ENCODE peak calls at places on chromosomes 6 and 20, in six cellular contexts. One of them, this sample, is unnamed.

GRCh38 chr6:147001621-147002020 is 202.6 kb upstream of the STXBP5 start:
- DNase-seq in effector memory CD4-positive, alpha-beta T cell: no peak
- DNase-seq in spleen: no peak
- DNase-seq in tibial nerve: no peak
- DNase-seq in hepatocyte: no peak
- DNase-seq in endothelial cell of umbilical vein: no peak
- DNase-seq in this sample: no peak

GRCh38 chr6:10099086-10099499 is 315.8 kb downstream of the TFAP2A start:
- DNase-seq in effector memory CD4-positive, alpha-beta T cell: no peak
- DNase-seq in spleen: no peak
- DNase-seq in tibial nerve: no peak
- DNase-seq in hepatocyte: peak; percentile 13
- DNase-seq in endothelial cell of umbilical vein: no peak
- DNase-seq in this sample: no peak

GRCh38 chr20:588932-589672 is 21.0 kb downstream of the TCF15 start:
- DNase-seq in effector memory CD4-positive, alpha-beta T cell: no peak
- DNase-seq in spleen: no peak
- DNase-seq in tibial nerve: no peak
- DNase-seq in hepatocyte: no peak
- DNase-seq in endothelial cell of umbilical vein: no peak
- DNase-seq in this sample: no peak

GRCh38 chr6:153334121-153334520 is 203.0 kb upstream of the RGS17 start:
- DNase-seq in effector memory CD4-positive, alpha-beta T cell: no peak
- DNase-seq in spleen: no peak
- DNase-seq in tibial nerve: no peak
- DNase-seq in hepatocyte: no peak
- DNase-seq in endothelial cell of umbilical vein: no peak
- DNase-seq in this sample: no peak

GRCh38 chr6:121434037-121434770 is 1.2 kb upstream of the GJA1 start:
- DNase-seq in effector memory CD4-positive, alpha-beta T cell: no peak
- DNase-seq in spleen: no peak
- DNase-seq in tibial nerve: no peak
- DNase-seq in hepatocyte: peak; percentile 9
- DNase-seq in endothelial cell of umbilical vein: no peak
- DNase-seq in this sample: no peak

GRCh38 chr6:109079981-109080380 is 14.7 kb downstream of the SESN1 start:
- DNase-seq in effector memory CD4-positive, alpha-beta T cell: no peak
- DNase-seq in spleen: no peak
- DNase-seq in tibial nerve: no peak
- DNase-seq in hepatocyte: no peak
- DNase-seq in endothelial cell of umbilical vein: no peak
- DNase-seq in this sample: peak; percentile 70

GRCh38 chr6:161649841-161650240 is 376.0 kb upstream of the AGPAT4 start:
- DNase-seq in effector memory CD4-positive, alpha-beta T cell: no peak
- DNase-seq in spleen: no peak
- DNase-seq in tibial nerve: no peak
- DNase-seq in hepatocyte: no peak
- DNase-seq in endothelial cell of umbilical vein: no peak
- DNase-seq in this sample: no peak

GRCh38 chr6:31037169-31037568 is 26.9 kb downstream of the MUC22 start:
- DNase-seq in effector memory CD4-positive, alpha-beta T cell: no peak
- DNase-seq in spleen: no peak
- DNase-seq in tibial nerve: no peak
- DNase-seq in hepatocyte: no peak
- DNase-seq in endothelial cell of umbilical vein: no peak
- DNase-seq in this sample: no peak

GRCh38 chr20:33915726-33916331 is 77.9 kb upstream of the RALY start:
- DNase-seq in effector memory CD4-positive, alpha-beta T cell: peak; percentile 23
- DNase-seq in spleen: peak; percentile 83
- DNase-seq in tibial nerve: no peak
- DNase-seq in hepatocyte: peak; percentile 13
- DNase-seq in endothelial cell of umbilical vein: no peak
- DNase-seq in this sample: peak; percentile 23

GRCh38 chr6:49110876-49111275 is 352.2 kb downstream of the MMUT start:
- DNase-seq in effector memory CD4-positive, alpha-beta T cell: no peak
- DNase-seq in spleen: no peak
- DNase-seq in tibial nerve: no peak
- DNase-seq in hepatocyte: no peak
- DNase-seq in endothelial cell of umbilical vein: no peak
- DNase-seq in this sample: no peak

GRCh38 chr20:36113015-36113414 is 41.5 kb upstream of the EPB41L1 start:
- DNase-seq in effector memory CD4-positive, alpha-beta T cell: no peak
- DNase-seq in spleen: no peak
- DNase-seq in tibial nerve: no peak
- DNase-seq in hepatocyte: no peak
- DNase-seq in endothelial cell of umbilical vein: no peak
- DNase-seq in this sample: no peak

GRCh38 chr20:21238400-21238799 is 64.7 kb upstream of the XRN2 start:
- DNase-seq in effector memory CD4-positive, alpha-beta T cell: no peak
- DNase-seq in spleen: no peak
- DNase-seq in tibial nerve: no peak
- DNase-seq in hepatocyte: no peak
- DNase-seq in endothelial cell of umbilical vein: no peak
- DNase-seq in this sample: peak; percentile 28

GRCh38 chr6:46490425-46491200 is 636 bp downstream of the RCAN2 start:
- DNase-seq in effector memory CD4-positive, alpha-beta T cell: no peak
- DNase-seq in spleen: peak; percentile 74
- DNase-seq in tibial nerve: no peak
- DNase-seq in hepatocyte: peak; percentile 37
- DNase-seq in endothelial cell of umbilical vein: no peak
- DNase-seq in this sample: peak; percentile 44

GRCh38 chr6:133748628-133749027 is 140.3 kb upstream of the TCF21 start:
- DNase-seq in effector memory CD4-positive, alpha-beta T cell: no peak
- DNase-seq in spleen: no peak
- DNase-seq in tibial nerve: no peak
- DNase-seq in hepatocyte: no peak
- DNase-seq in endothelial cell of umbilical vein: no peak
- DNase-seq in this sample: no peak

GRCh38 chr20:59351148-59352040 is 51.0 kb downstream of the EDN3 start:
- DNase-seq in effector memory CD4-positive, alpha-beta T cell: no peak
- DNase-seq in spleen: no peak
- DNase-seq in tibial nerve: no peak
- DNase-seq in hepatocyte: peak; percentile 58
- DNase-seq in endothelial cell of umbilical vein: no peak
- DNase-seq in this sample: no peak

GRCh38 chr6:39344821-39345280 is 22.3 kb upstream of the KCNK16 start:
- DNase-seq in effector memory CD4-positive, alpha-beta T cell: no peak
- DNase-seq in spleen: peak; percentile 52
- DNase-seq in tibial nerve: no peak
- DNase-seq in hepatocyte: no peak
- DNase-seq in endothelial cell of umbilical vein: no peak
- DNase-seq in this sample: peak; percentile 17

GRCh38 chr20:32343438-32343837 is 14.7 kb upstream of the ASXL1 start:
- DNase-seq in effector memory CD4-positive, alpha-beta T cell: no peak
- DNase-seq in spleen: no peak
- DNase-seq in tibial nerve: no peak
- DNase-seq in hepatocyte: no peak
- DNase-seq in endothelial cell of umbilical vein: no peak
- DNase-seq in this sample: no peak

DNA sequence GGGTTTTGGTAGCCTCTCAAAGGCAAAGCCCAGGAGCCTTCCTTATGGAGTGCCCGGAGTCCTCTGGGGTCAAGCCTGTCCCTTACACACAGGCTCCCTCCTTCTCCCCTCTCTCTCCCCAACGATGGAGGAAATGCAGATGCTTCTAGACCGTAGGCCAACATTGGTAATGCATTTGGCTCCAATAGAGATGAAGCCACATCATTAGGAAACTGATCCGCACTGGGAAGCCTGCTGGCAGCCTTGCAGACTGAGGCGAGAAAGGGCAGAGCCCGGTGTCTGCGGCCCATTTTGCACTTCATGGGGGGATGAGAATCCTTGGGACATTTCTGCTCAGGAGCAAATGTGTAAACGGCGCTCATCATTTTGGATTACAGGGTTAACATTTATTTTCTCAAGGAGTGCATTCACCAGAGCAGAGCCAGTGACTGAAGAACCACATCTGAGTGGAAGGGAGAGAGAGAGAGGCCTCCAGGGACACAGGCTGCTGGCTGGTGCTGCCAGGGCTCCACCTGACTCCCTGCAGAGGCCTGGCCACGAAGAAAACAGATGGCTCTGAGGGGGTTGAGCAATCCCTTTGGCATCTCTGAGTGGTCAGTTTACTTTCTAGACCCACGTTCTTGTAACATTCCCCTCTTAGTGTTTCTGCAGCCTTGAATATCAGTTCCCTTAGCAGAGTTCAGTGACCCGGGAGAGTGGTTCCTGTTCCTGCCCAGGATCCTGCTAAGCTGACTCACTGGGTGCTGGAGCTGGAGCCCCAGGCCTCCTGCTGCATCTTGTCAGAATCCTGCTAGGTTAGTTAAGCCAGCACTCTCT is 4.4 kb upstream of the CST3 start:
- DNase-seq in effector memory CD4-positive, alpha-beta T cell: no peak
- DNase-seq in spleen: no peak
- DNase-seq in tibial nerve: no peak
- DNase-seq in hepatocyte: peak; percentile 62
- DNase-seq in endothelial cell of umbilical vein: peak; percentile 58
- DNase-seq in this sample: no peak
- H3K27ac ChIP-seq in effector memory CD4-positive, alpha-beta T cell: no peak overlapping the region
- H3K27ac ChIP-seq in spleen: no peak overlapping the region
- H3K27ac ChIP-seq in tibial nerve: no peak overlapping the region
- H3K27ac ChIP-seq in hepatocyte: no peak overlapping the region
- H3K27ac ChIP-seq in endothelial cell of umbilical vein: no peak overlapping the region
- H3K27ac ChIP-seq in this sample: peak overlapping the region; percentile 27

GRCh38 chr20:49676581-49677291 is 36.9 kb downstream of the B4GALT5 start:
- DNase-seq in effector memory CD4-positive, alpha-beta T cell: peak; percentile 49
- DNase-seq in spleen: no peak
- DNase-seq in tibial nerve: no peak
- DNase-seq in hepatocyte: no peak
- DNase-seq in endothelial cell of umbilical vein: peak; percentile 45
- DNase-seq in this sample: no peak

GRCh38 chr20:49672109-49672681 is 41.5 kb downstream of the B4GALT5 start:
- DNase-seq in effector memory CD4-positive, alpha-beta T cell: no peak
- DNase-seq in spleen: no peak
- DNase-seq in tibial nerve: no peak
- DNase-seq in hepatocyte: no peak
- DNase-seq in endothelial cell of umbilical vein: no peak
- DNase-seq in this sample: no peak

GRCh38 chr20:49674383-49675352 is 39.0 kb downstream of the B4GALT5 start:
- DNase-seq in effector memory CD4-positive, alpha-beta T cell: no peak
- DNase-seq in spleen: no peak
- DNase-seq in tibial nerve: no peak
- DNase-seq in hepatocyte: peak; percentile 79
- DNase-seq in endothelial cell of umbilical vein: no peak
- DNase-seq in this sample: no peak

GRCh38 chr20:49677777-49678758 is 35.6 kb downstream of the B4GALT5 start:
- DNase-seq in effector memory CD4-positive, alpha-beta T cell: no peak
- DNase-seq in spleen: no peak
- DNase-seq in tibial nerve: no peak
- DNase-seq in hepatocyte: no peak
- DNase-seq in endothelial cell of umbilical vein: no peak
- DNase-seq in this sample: no peak

GRCh38 chr20:49675368-49676151 is 38.1 kb downstream of the B4GALT5 start:
- DNase-seq in effector memory CD4-positive, alpha-beta T cell: no peak
- DNase-seq in spleen: no peak
- DNase-seq in tibial nerve: no peak
- DNase-seq in hepatocyte: peak; percentile 59
- DNase-seq in endothelial cell of umbilical vein: no peak
- DNase-seq in this sample: no peak
- H3K4me1 ChIP-seq in effector memory CD4-positive, alpha-beta T cell: peaks cover 28% of the 10 kb centered on the region
- H3K4me1 ChIP-seq in spleen: peaks cover 100% of the 10 kb centered on the region
- H3K4me1 ChIP-seq in tibial nerve: peaks cover 94% of the 10 kb centered on the region
- H3K4me1 ChIP-seq in hepatocyte: peaks cover 84% of the 10 kb centered on the region
- H3K4me1 ChIP-seq in endothelial cell of umbilical vein: peaks cover 17% of the 10 kb centered on the region
- H3K4me1 ChIP-seq in this sample: peaks cover 51% of the 10 kb centered on the region

GRCh38 chr6:26065952-26066380 is 21.3 kb upstream of the HFE start:
- DNase-seq in effector memory CD4-positive, alpha-beta T cell: no peak
- DNase-seq in spleen: no peak
- DNase-seq in tibial nerve: no peak
- DNase-seq in hepatocyte: peak; percentile 89
- DNase-seq in endothelial cell of umbilical vein: peak; percentile 79
- DNase-seq in this sample: peak; percentile 47

GRCh38 chr6:26067367-26067766 is 19.9 kb upstream of the HFE start:
- DNase-seq in effector memory CD4-positive, alpha-beta T cell: no peak
- DNase-seq in spleen: no peak
- DNase-seq in tibial nerve: no peak
- DNase-seq in hepatocyte: no peak
- DNase-seq in endothelial cell of umbilical vein: no peak
- DNase-seq in this sample: no peak

GRCh38 chr6:26071135-26071534 is 16.1 kb upstream of the HFE start:
- DNase-seq in effector memory CD4-positive, alpha-beta T cell: no peak
- DNase-seq in spleen: no peak
- DNase-seq in tibial nerve: no peak
- DNase-seq in hepatocyte: no peak
- DNase-seq in endothelial cell of umbilical vein: no peak
- DNase-seq in this sample: no peak

GRCh38 chr6:26064619-26065257 is 22.5 kb upstream of the HFE start:
- DNase-seq in effector memory CD4-positive, alpha-beta T cell: no peak
- DNase-seq in spleen: no peak
- DNase-seq in tibial nerve: no peak
- DNase-seq in hepatocyte: peak; percentile 70
- DNase-seq in endothelial cell of umbilical vein: peak; percentile 48
- DNase-seq in this sample: no peak

DNA sequence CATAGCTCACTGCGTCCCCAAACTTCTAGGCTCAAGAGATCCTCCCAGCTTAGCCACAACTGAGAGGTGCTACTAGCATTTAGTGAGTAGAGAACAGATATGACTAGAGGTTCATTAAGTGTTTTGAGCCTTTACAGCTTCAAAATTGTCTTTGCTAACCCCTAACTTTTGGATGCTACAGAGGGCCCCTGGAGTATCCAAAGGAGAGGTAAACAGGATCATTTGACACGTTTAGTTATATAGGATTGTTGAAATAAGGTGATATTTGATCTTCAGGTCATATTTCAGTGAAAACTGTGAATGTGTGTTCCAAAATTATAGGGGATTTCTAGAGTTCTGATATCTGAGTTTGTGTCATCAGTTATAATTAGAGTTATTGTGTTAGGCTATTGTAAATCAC is 19.2 kb upstream of the HFE start:
- DNase-seq in effector memory CD4-positive, alpha-beta T cell: no peak
- DNase-seq in spleen: no peak
- DNase-seq in tibial nerve: no peak
- DNase-seq in hepatocyte: no peak
- DNase-seq in endothelial cell of umbilical vein: no peak
- DNase-seq in this sample: no peak
- H3K27ac ChIP-seq in effector memory CD4-positive, alpha-beta T cell: no peak overlapping the region
- H3K27ac ChIP-seq in spleen: no peak overlapping the region
- H3K27ac ChIP-seq in tibial nerve: no peak overlapping the region
- H3K27ac ChIP-seq in hepatocyte: peak overlapping the region; percentile 41
- H3K27ac ChIP-seq in endothelial cell of umbilical vein: no peak overlapping the region
- H3K27ac ChIP-seq in this sample: no peak overlapping the region

DNA sequence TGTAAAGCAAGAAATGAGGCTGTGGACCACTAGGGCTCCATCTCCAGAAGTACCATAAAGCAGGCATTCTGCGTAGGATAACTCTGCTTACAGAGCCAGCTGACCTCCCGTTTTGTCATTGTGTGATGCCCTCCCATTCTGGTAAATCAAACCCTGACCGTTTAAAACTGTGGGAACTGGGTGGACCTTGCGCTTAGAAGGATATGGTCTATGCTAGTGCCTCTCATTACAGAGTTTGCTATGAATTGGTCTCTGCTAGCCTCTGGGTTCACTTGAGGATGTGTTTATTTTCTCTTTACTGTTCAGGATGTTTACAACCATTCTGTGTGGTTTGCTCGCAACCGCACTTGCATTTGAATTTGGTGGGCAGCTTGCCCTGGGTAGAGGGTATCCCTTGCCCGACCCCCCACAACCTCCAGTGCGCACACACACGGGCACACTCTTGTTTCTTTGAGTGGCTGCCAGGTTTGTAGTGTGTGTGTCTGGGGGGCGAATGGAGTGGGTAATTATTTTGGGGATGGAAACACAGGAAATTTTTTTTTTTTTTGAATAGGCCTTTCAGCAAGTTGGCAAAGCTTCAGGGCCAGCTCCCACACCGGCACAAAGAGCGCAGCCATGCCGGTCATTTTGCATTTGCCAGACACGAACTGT is 198.3 kb downstream of the JARID2 start:
- DNase-seq in effector memory CD4-positive, alpha-beta T cell: no peak
- DNase-seq in spleen: no peak
- DNase-seq in tibial nerve: no peak
- DNase-seq in hepatocyte: no peak
- DNase-seq in endothelial cell of umbilical vein: no peak
- DNase-seq in this sample: no peak
- H3K4me1 ChIP-seq in effector memory CD4-positive, alpha-beta T cell: peaks cover 4% of the 10 kb centered on the region
- H3K4me1 ChIP-seq in spleen: peaks cover 80% of the 10 kb centered on the region
- H3K4me1 ChIP-seq in tibial nerve: peaks cover 77% of the 10 kb centered on the region
- H3K4me1 ChIP-seq in hepatocyte: no peaks in the 10 kb centered on the region
- H3K4me1 ChIP-seq in endothelial cell of umbilical vein: peaks cover 3% of the 10 kb centered on the region
- H3K4me1 ChIP-seq in this sample: peaks cover 73% of the 10 kb centered on the region

This sample was measured in heart left ventricle.